ENCODE peak calls at places on chromosomes 2 and 18, in five cellular contexts. One of them, this sample, is unnamed. For H3K4me1, the result is how much of the 10 kb centered on the place peaks cover.

GRCh38 chr2:235639387-235639786 is 145.5 kb downstream of the AGAP1 start:
- DNase-seq in sigmoid colon: peak
- DNase-seq in GM23338: no peak
- DNase-seq in hepatocyte: peak
- DNase-seq in right cardiac atrium: peak
- DNase-seq in this sample: peak

GRCh38 chr2:64972856-64973255 is 16.3 kb upstream of the SLC1A4 start:
- DNase-seq in sigmoid colon: no peak
- DNase-seq in GM23338: no peak
- DNase-seq in right cardiac atrium: no peak
- DNase-seq in hepatocyte: no peak
- DNase-seq in this sample: peak

GRCh38 chr2:98507940-98508689 is 63.5 kb downstream of the INPP4A start:
- DNase-seq in hepatocyte: no peak
- DNase-seq in GM23338: no peak
- DNase-seq in sigmoid colon: peak
- DNase-seq in right cardiac atrium: peak
- DNase-seq in this sample: no peak

GRCh38 chr2:226903179-226903578 is 67.3 kb downstream of the RHBDD1 start:
- DNase-seq in sigmoid colon: no peak
- DNase-seq in GM23338: no peak
- DNase-seq in right cardiac atrium: no peak
- DNase-seq in hepatocyte: no peak
- DNase-seq in this sample: no peak

GRCh38 chr18:56321470-56321869 is 316.9 kb downstream of the TXNL1 start:
- DNase-seq in GM23338: no peak
- DNase-seq in sigmoid colon: no peak
- DNase-seq in right cardiac atrium: peak
- DNase-seq in hepatocyte: no peak
- DNase-seq in this sample: peak

GRCh38 chr2:112583497-112584133 is 794 bp upstream of the CHCHD5 start:
- DNase-seq in sigmoid colon: no peak
- DNase-seq in GM23338: no peak
- DNase-seq in right cardiac atrium: no peak
- DNase-seq in hepatocyte: no peak
- DNase-seq in this sample: no peak

GRCh38 chr2:29987141-29987540 is 65.8 kb upstream of the ALK start:
- DNase-seq in right cardiac atrium: no peak
- DNase-seq in GM23338: no peak
- DNase-seq in sigmoid colon: no peak
- DNase-seq in hepatocyte: no peak
- DNase-seq in this sample: no peak

GRCh38 chr2:131156452-131157149 is 51.5 kb downstream of the PLEKHB2 start:
- DNase-seq in hepatocyte: no peak
- DNase-seq in sigmoid colon: no peak
- DNase-seq in right cardiac atrium: peak
- DNase-seq in GM23338: no peak
- DNase-seq in this sample: no peak

GRCh38 chr18:70234667-70235459 is 29.4 kb upstream of the RTTN start:
- DNase-seq in right cardiac atrium: peak
- DNase-seq in GM23338: no peak
- DNase-seq in hepatocyte: no peak
- DNase-seq in sigmoid colon: no peak
- DNase-seq in this sample: no peak

GRCh38 chr2:26847663-26848335 is at the start of gene DPYSL5:
- DNase-seq in sigmoid colon: no peak
- DNase-seq in GM23338: peak
- DNase-seq in hepatocyte: peak
- DNase-seq in right cardiac atrium: no peak
- DNase-seq in this sample: peak

GRCh38 chr2:207437136-207437856 is 92.5 kb upstream of the CREB1 start:
- DNase-seq in GM23338: no peak
- DNase-seq in sigmoid colon: no peak
- DNase-seq in right cardiac atrium: no peak
- DNase-seq in hepatocyte: no peak
- DNase-seq in this sample: no peak

GRCh38 chr2:28470759-28471158 is 25.1 kb upstream of the PLB1 start:
- DNase-seq in sigmoid colon: peak
- DNase-seq in GM23338: no peak
- DNase-seq in hepatocyte: peak
- DNase-seq in right cardiac atrium: no peak
- DNase-seq in this sample: no peak

GRCh38 chr2:133774675-133775005 is 206.4 kb upstream of the NCKAP5 start:
- DNase-seq in GM23338: no peak
- DNase-seq in sigmoid colon: peak
- DNase-seq in right cardiac atrium: peak
- DNase-seq in hepatocyte: peak
- DNase-seq in this sample: no peak

GRCh38 chr2:240358080-240358479 is 77.4 kb upstream of the GPC1 start:
- DNase-seq in sigmoid colon: no peak
- DNase-seq in hepatocyte: no peak
- DNase-seq in GM23338: no peak
- DNase-seq in right cardiac atrium: no peak
- DNase-seq in this sample: no peak

GRCh38 chr18:8501044-8501443 is 108.2 kb upstream of the RAB12 start:
- DNase-seq in GM23338: no peak
- DNase-seq in sigmoid colon: peak
- DNase-seq in right cardiac atrium: no peak
- DNase-seq in hepatocyte: no peak
- DNase-seq in this sample: no peak

GRCh38 chr2:61534926-61535325 is 3.2 kb downstream of the XPO1 start:
- DNase-seq in right cardiac atrium: no peak
- DNase-seq in sigmoid colon: no peak
- DNase-seq in hepatocyte: no peak
- DNase-seq in GM23338: no peak
- DNase-seq in this sample: no peak

GRCh38 chr2:19355416-19355821 is 3.0 kb downstream of the OSR1 start:
- DNase-seq in hepatocyte: no peak
- DNase-seq in right cardiac atrium: no peak
- DNase-seq in sigmoid colon: no peak
- DNase-seq in GM23338: no peak
- DNase-seq in this sample: no peak

GRCh38 chr2:172096661-172097547 is 5.8 kb downstream of the DLX2 start:
- DNase-seq in GM23338: peak
- DNase-seq in sigmoid colon: peak
- DNase-seq in right cardiac atrium: peak
- DNase-seq in hepatocyte: peak
- DNase-seq in this sample: peak

GRCh38 chr2:172094319-172095145 is 8.2 kb downstream of the DLX2 start:
- DNase-seq in hepatocyte: no peak
- DNase-seq in right cardiac atrium: peak
- DNase-seq in GM23338: peak
- DNase-seq in sigmoid colon: no peak
- DNase-seq in this sample: peak

GRCh38 chr2:172095146-172095904 is 7.4 kb downstream of the DLX2 start:
- DNase-seq in hepatocyte: peak
- DNase-seq in sigmoid colon: peak
- DNase-seq in GM23338: peak
- DNase-seq in right cardiac atrium: peak
- DNase-seq in this sample: peak

GRCh38 chr2:172097557-172098131 is 5.1 kb downstream of the DLX2 start:
- DNase-seq in GM23338: peak
- DNase-seq in sigmoid colon: no peak
- DNase-seq in right cardiac atrium: no peak
- DNase-seq in hepatocyte: no peak
- DNase-seq in this sample: no peak

GRCh38 chr2:172095905-172096660 is 6.6 kb downstream of the DLX2 start:
- DNase-seq in right cardiac atrium: peak
- DNase-seq in hepatocyte: no peak
- DNase-seq in sigmoid colon: no peak
- DNase-seq in GM23338: no peak
- DNase-seq in this sample: peak
- H3K4me1 ChIP-seq in right cardiac atrium: under half
- H3K4me1 ChIP-seq in hepatocyte: under half
- H3K4me1 ChIP-seq in sigmoid colon: under half
- H3K4me1 ChIP-seq in GM23338: half or more
- H3K4me1 ChIP-seq in this sample: under half

GRCh38 chr2:101826716-101827115 is 129.2 kb downstream of the MAP4K4 start:
- DNase-seq in sigmoid colon: no peak
- DNase-seq in hepatocyte: no peak
- DNase-seq in GM23338: no peak
- DNase-seq in right cardiac atrium: no peak
- DNase-seq in this sample: no peak
- H3K4me1 ChIP-seq in sigmoid colon: under half
- H3K4me1 ChIP-seq in hepatocyte: half or more
- H3K4me1 ChIP-seq in GM23338: under half
- H3K4me1 ChIP-seq in right cardiac atrium: under half
- H3K4me1 ChIP-seq in this sample: under half

DNA sequence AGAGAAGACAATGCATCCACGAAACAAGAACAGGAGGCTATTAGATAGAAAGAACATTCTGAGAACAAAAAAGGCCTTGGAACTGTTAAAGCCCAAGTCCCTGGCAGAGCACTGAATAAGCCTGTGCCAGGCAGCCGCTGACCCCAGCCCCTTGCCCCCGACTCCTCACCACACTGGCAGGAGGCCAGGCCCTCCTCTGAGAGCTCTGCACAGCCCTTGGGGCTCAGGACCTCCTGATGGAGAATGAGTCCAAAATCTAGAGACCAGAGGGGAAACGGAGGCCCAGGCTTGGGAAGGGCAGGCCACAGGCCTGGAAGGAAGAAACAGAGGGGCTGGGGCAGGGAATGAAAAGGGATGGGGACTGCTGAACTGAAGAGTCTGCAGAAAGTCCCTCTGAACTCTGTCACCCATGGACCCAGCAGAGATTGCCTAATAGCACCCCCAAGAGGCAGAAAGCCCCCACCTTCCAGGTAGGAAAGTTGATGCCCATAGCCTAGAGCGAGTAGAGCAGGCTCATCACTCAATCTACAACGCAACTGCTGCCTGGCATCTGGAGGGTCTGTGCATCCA is 18.3 kb upstream of the TNS1 start:
- DNase-seq in hepatocyte: no peak
- DNase-seq in GM23338: no peak
- DNase-seq in sigmoid colon: peak
- DNase-seq in right cardiac atrium: peak
- DNase-seq in this sample: no peak
- H3K4me1 ChIP-seq in hepatocyte: under half
- H3K4me1 ChIP-seq in GM23338: under half
- H3K4me1 ChIP-seq in sigmoid colon: under half
- H3K4me1 ChIP-seq in right cardiac atrium: under half
- H3K4me1 ChIP-seq in this sample: under half

GRCh38 chr18:75208055-75208835 is 694 bp downstream of the PTGR3 start:
- DNase-seq in right cardiac atrium: peak
- DNase-seq in GM23338: peak
- DNase-seq in sigmoid colon: peak
- DNase-seq in hepatocyte: peak
- DNase-seq in this sample: peak

GRCh38 chr18:75205760-75206109 is 3.2 kb downstream of the PTGR3 start:
- DNase-seq in sigmoid colon: no peak
- DNase-seq in GM23338: peak
- DNase-seq in hepatocyte: peak
- DNase-seq in right cardiac atrium: no peak
- DNase-seq in this sample: no peak

GRCh38 chr18:75208836-75209128 is 157 bp downstream of the PTGR3 start:
- DNase-seq in sigmoid colon: peak
- DNase-seq in right cardiac atrium: no peak
- DNase-seq in GM23338: no peak
- DNase-seq in hepatocyte: no peak
- DNase-seq in this sample: no peak

GRCh38 chr18:75206637-75207297 is 2.2 kb downstream of the PTGR3 start:
- DNase-seq in right cardiac atrium: no peak
- DNase-seq in hepatocyte: no peak
- DNase-seq in GM23338: peak
- DNase-seq in sigmoid colon: no peak
- DNase-seq in this sample: no peak

GRCh38 chr18:75207298-75208054 is 1.5 kb downstream of the PTGR3 start:
- DNase-seq in right cardiac atrium: no peak
- DNase-seq in hepatocyte: no peak
- DNase-seq in GM23338: no peak
- DNase-seq in sigmoid colon: no peak
- DNase-seq in this sample: no peak
- H3K4me1 ChIP-seq in right cardiac atrium: under half
- H3K4me1 ChIP-seq in hepatocyte: under half
- H3K4me1 ChIP-seq in GM23338: under half
- H3K4me1 ChIP-seq in sigmoid colon: under half
- H3K4me1 ChIP-seq in this sample: under half

GRCh38 chr18:57441395-57441794 is 6.2 kb downstream of the ONECUT2 start:
- DNase-seq in right cardiac atrium: no peak
- DNase-seq in sigmoid colon: no peak
- DNase-seq in hepatocyte: no peak
- DNase-seq in GM23338: peak
- DNase-seq in this sample: no peak
- H3K4me1 ChIP-seq in right cardiac atrium: under half
- H3K4me1 ChIP-seq in sigmoid colon: under half
- H3K4me1 ChIP-seq in hepatocyte: under half
- H3K4me1 ChIP-seq in GM23338: half or more
- H3K4me1 ChIP-seq in this sample: under half

DNA sequence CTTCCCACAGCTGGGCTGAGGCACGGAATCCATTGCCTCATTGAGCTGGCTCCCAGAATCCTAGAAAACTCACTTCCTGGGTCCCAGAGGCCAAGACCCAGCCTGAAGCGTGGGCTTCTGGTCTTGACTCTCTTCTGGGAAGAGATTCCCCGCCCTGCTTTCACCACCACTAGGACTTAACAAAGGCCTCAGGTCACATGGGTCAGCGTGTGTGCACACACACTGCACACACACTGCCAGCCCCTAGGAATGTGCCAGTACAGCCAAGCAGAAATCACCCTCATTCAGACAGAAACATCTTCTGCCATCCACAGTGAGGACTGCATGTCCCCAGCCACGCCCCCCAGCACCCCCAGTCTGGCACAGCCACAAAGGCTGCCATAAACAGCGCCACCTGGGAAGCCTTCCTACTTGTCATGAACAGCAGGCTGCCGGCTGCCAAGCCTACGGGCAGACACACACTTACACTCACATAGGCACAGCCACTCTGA is 165.7 kb downstream of the TNS1 start:
- DNase-seq in sigmoid colon: peak
- DNase-seq in GM23338: peak
- DNase-seq in hepatocyte: peak
- DNase-seq in right cardiac atrium: peak
- DNase-seq in this sample: no peak
- H3K4me1 ChIP-seq in sigmoid colon: under half
- H3K4me1 ChIP-seq in GM23338: under half
- H3K4me1 ChIP-seq in hepatocyte: under half
- H3K4me1 ChIP-seq in right cardiac atrium: half or more
- H3K4me1 ChIP-seq in this sample: under half

DNA sequence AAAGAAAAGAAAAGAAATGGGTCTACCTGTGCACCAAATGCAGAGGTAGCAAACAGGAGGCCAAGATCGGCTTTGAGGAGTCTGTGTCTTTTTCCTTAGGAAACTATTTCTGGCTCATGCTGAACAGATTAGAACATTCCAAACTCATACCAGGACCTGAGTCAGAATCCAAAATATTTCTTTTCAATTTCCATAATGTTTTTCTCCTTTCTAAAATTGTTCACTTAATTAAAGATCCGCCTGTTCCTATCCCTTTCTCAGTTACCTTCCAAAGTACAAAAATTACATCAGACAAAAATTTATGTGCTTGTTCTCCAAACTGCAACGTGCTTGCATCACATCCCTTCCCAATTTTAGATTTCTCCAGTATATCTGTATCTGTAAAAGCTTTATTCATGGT is 130.7 kb downstream of the LNPK start:
- DNase-seq in right cardiac atrium: no peak
- DNase-seq in sigmoid colon: no peak
- DNase-seq in hepatocyte: no peak
- DNase-seq in GM23338: no peak
- DNase-seq in this sample: no peak
- H3K4me1 ChIP-seq in right cardiac atrium: under half
- H3K4me1 ChIP-seq in sigmoid colon: under half
- H3K4me1 ChIP-seq in hepatocyte: under half
- H3K4me1 ChIP-seq in GM23338: under half
- H3K4me1 ChIP-seq in this sample: under half

This sample was measured in SJCRH30.